ENCODE peak calls at places on chromosomes 13 and 19, in seven cellular contexts. One of them, this sample, is unnamed.
A peak's percentile ranks its signal among the peaks of the same experiment; 100 is the strongest.

GRCh38 chr13:48500652-48501197 is 32.2 kb downstream of the RCBTB2 start:
- DNase-seq in A172: peak; percentile 23
- DNase-seq in Caki2: no peak
- DNase-seq in AG09319: peak; percentile 83
- DNase-seq in stimulated activated CD4-positive, alpha-beta T cell treated with anti-CD3 and anti-CD28 coated beads, Interleukin-2, amount 100 ng/mL, for 48 hours: no peak
- DNase-seq in NCI-H774: no peak
- DNase-seq in activated CD4-positive, alpha-beta memory T cell treated with anti-CD3 and anti-CD28 coated beads for 36 hours: peak; percentile 27
- DNase-seq in this sample: no peak

GRCh38 chr13:45328661-45329105 is 12.3 kb downstream of the TPT1 start:
- DNase-seq in NCI-H774: no peak
- DNase-seq in AG09319: no peak
- DNase-seq in Caki2: no peak
- DNase-seq in A172: no peak
- DNase-seq in activated CD4-positive, alpha-beta memory T cell treated with anti-CD3 and anti-CD28 coated beads for 36 hours: no peak
- DNase-seq in stimulated activated CD4-positive, alpha-beta T cell treated with anti-CD3 and anti-CD28 coated beads, Interleukin-2, amount 100 ng/mL, for 48 hours: no peak
- DNase-seq in this sample: no peak

GRCh38 chr13:113122571-113123225 is at the start of gene F10:
- DNase-seq in activated CD4-positive, alpha-beta memory T cell treated with anti-CD3 and anti-CD28 coated beads for 36 hours: no peak
- DNase-seq in NCI-H774: no peak
- DNase-seq in Caki2: no peak
- DNase-seq in stimulated activated CD4-positive, alpha-beta T cell treated with anti-CD3 and anti-CD28 coated beads, Interleukin-2, amount 100 ng/mL, for 48 hours: no peak
- DNase-seq in A172: peak; percentile 33
- DNase-seq in AG09319: peak; percentile 68
- DNase-seq in this sample: no peak

GRCh38 chr19:13070425-13071140 is 32.1 kb downstream of the LYL1 start:
- DNase-seq in stimulated activated CD4-positive, alpha-beta T cell treated with anti-CD3 and anti-CD28 coated beads, Interleukin-2, amount 100 ng/mL, for 48 hours: no peak
- DNase-seq in NCI-H774: no peak
- DNase-seq in Caki2: no peak
- DNase-seq in activated CD4-positive, alpha-beta memory T cell treated with anti-CD3 and anti-CD28 coated beads for 36 hours: no peak
- DNase-seq in A172: no peak
- DNase-seq in AG09319: no peak
- DNase-seq in this sample: no peak

GRCh38 chr19:48805452-48805851 is 5.4 kb downstream of the BCAT2 start:
- DNase-seq in Caki2: no peak
- DNase-seq in stimulated activated CD4-positive, alpha-beta T cell treated with anti-CD3 and anti-CD28 coated beads, Interleukin-2, amount 100 ng/mL, for 48 hours: no peak
- DNase-seq in NCI-H774: no peak
- DNase-seq in AG09319: no peak
- DNase-seq in A172: no peak
- DNase-seq in activated CD4-positive, alpha-beta memory T cell treated with anti-CD3 and anti-CD28 coated beads for 36 hours: no peak
- DNase-seq in this sample: no peak

GRCh38 chr19:17846146-17846545 is 1.6 kb downstream of the JAK3 start:
- DNase-seq in activated CD4-positive, alpha-beta memory T cell treated with anti-CD3 and anti-CD28 coated beads for 36 hours: peak; percentile 66
- DNase-seq in Caki2: no peak
- DNase-seq in A172: no peak
- DNase-seq in NCI-H774: no peak
- DNase-seq in stimulated activated CD4-positive, alpha-beta T cell treated with anti-CD3 and anti-CD28 coated beads, Interleukin-2, amount 100 ng/mL, for 48 hours: no peak
- DNase-seq in AG09319: no peak
- DNase-seq in this sample: no peak

GRCh38 chr13:43492281-43492680 is 294.5 kb downstream of the ENOX1 start:
- DNase-seq in AG09319: no peak
- DNase-seq in Caki2: no peak
- DNase-seq in NCI-H774: no peak
- DNase-seq in A172: no peak
- DNase-seq in stimulated activated CD4-positive, alpha-beta T cell treated with anti-CD3 and anti-CD28 coated beads, Interleukin-2, amount 100 ng/mL, for 48 hours: no peak
- DNase-seq in activated CD4-positive, alpha-beta memory T cell treated with anti-CD3 and anti-CD28 coated beads for 36 hours: no peak
- DNase-seq in this sample: no peak

GRCh38 chr13:95192998-95193397 is 108.3 kb downstream of the ABCC4 start:
- DNase-seq in AG09319: no peak
- DNase-seq in NCI-H774: no peak
- DNase-seq in A172: no peak
- DNase-seq in activated CD4-positive, alpha-beta memory T cell treated with anti-CD3 and anti-CD28 coated beads for 36 hours: no peak
- DNase-seq in Caki2: no peak
- DNase-seq in stimulated activated CD4-positive, alpha-beta T cell treated with anti-CD3 and anti-CD28 coated beads, Interleukin-2, amount 100 ng/mL, for 48 hours: no peak
- DNase-seq in this sample: no peak

GRCh38 chr13:84431646-84432045 is 549.4 kb upstream of the SLITRK1 start:
- DNase-seq in Caki2: no peak
- DNase-seq in stimulated activated CD4-positive, alpha-beta T cell treated with anti-CD3 and anti-CD28 coated beads, Interleukin-2, amount 100 ng/mL, for 48 hours: no peak
- DNase-seq in A172: no peak
- DNase-seq in activated CD4-positive, alpha-beta memory T cell treated with anti-CD3 and anti-CD28 coated beads for 36 hours: no peak
- DNase-seq in NCI-H774: no peak
- DNase-seq in AG09319: no peak
- DNase-seq in this sample: no peak

GRCh38 chr13:73059460-73060250 is 850 bp downstream of the KLF5 start:
- DNase-seq in NCI-H774: peak; percentile 17
- DNase-seq in A172: peak; percentile 10
- DNase-seq in activated CD4-positive, alpha-beta memory T cell treated with anti-CD3 and anti-CD28 coated beads for 36 hours: peak; percentile 60
- DNase-seq in stimulated activated CD4-positive, alpha-beta T cell treated with anti-CD3 and anti-CD28 coated beads, Interleukin-2, amount 100 ng/mL, for 48 hours: peak; percentile 24
- DNase-seq in AG09319: no peak
- DNase-seq in Caki2: no peak
- DNase-seq in this sample: no peak

GRCh38 chr19:13615890-13616289 is 109.6 kb upstream of the CACNA1A start:
- DNase-seq in stimulated activated CD4-positive, alpha-beta T cell treated with anti-CD3 and anti-CD28 coated beads, Interleukin-2, amount 100 ng/mL, for 48 hours: no peak
- DNase-seq in AG09319: no peak
- DNase-seq in activated CD4-positive, alpha-beta memory T cell treated with anti-CD3 and anti-CD28 coated beads for 36 hours: no peak
- DNase-seq in Caki2: no peak
- DNase-seq in A172: no peak
- DNase-seq in NCI-H774: no peak
- DNase-seq in this sample: no peak

GRCh38 chr13:104114111-104114510 is 1047.9 kb upstream of the SLC10A2 start:
- DNase-seq in AG09319: no peak
- DNase-seq in A172: no peak
- DNase-seq in Caki2: no peak
- DNase-seq in stimulated activated CD4-positive, alpha-beta T cell treated with anti-CD3 and anti-CD28 coated beads, Interleukin-2, amount 100 ng/mL, for 48 hours: no peak
- DNase-seq in activated CD4-positive, alpha-beta memory T cell treated with anti-CD3 and anti-CD28 coated beads for 36 hours: no peak
- DNase-seq in NCI-H774: no peak
- DNase-seq in this sample: no peak

GRCh38 chr13:97239306-97239705 is 17.2 kb downstream of the MBNL2 start:
- DNase-seq in AG09319: no peak
- DNase-seq in stimulated activated CD4-positive, alpha-beta T cell treated with anti-CD3 and anti-CD28 coated beads, Interleukin-2, amount 100 ng/mL, for 48 hours: no peak
- DNase-seq in Caki2: no peak
- DNase-seq in activated CD4-positive, alpha-beta memory T cell treated with anti-CD3 and anti-CD28 coated beads for 36 hours: no peak
- DNase-seq in A172: no peak
- DNase-seq in NCI-H774: no peak
- DNase-seq in this sample: no peak